ENCODE peak calls at places on chromosomes 13 and 19, in five cellular contexts. N, R, C, B and O are unnamed samples.

GRCh38 chr13:48110132-48110868 is 15.4 kb upstream of the MED4 start:
- DNase-seq in N (no peak), R (no peak), C (no peak), B (no peak), O (no peak)

GRCh38 chr13:48411281-48412099 is 1.4 kb downstream of the LPAR6 start:
- DNase-seq in N (peak; percentile 37), R (no peak), C (no peak), B (no peak), O (no peak)

GRCh38 chr13:107124129-107124718 is 556.3 kb upstream of the ARGLU1 start:
- DNase-seq in N (peak; percentile 18), R (peak; percentile 29), C (no peak), B (no peak), O (no peak)

GRCh38 chr13:40146063-40146462 is 490.6 kb downstream of the COG6 start:
- DNase-seq in N (no peak), R (peak; percentile 24), C (no peak), B (no peak), O (no peak)

GRCh38 chr19:49977846-49978245 is 16.9 kb upstream of the SIGLEC11 start:
- DNase-seq in N (no peak), R (no peak), C (no peak), B (no peak), O (no peak)

GRCh38 chr13:72437458-72437857 is 290.0 kb downstream of the MZT1 start:
- DNase-seq in N (peak; percentile 53), R (no peak), C (no peak), B (no peak), O (no peak)

GRCh38 chr13:113651511-113652403 is 6.2 kb downstream of the ATP4B start:
- DNase-seq in N (no peak), R (no peak), C (no peak), B (peak; percentile 70), O (no peak)

GRCh38 chr19:51503891-51504290 is 2.3 kb upstream of the SIGLEC12 start:
- DNase-seq in N (no peak), R (no peak), C (no peak), B (no peak), O (no peak)

GRCh38 chr19:49776371-49776764 is 9.6 kb downstream of the AP2A1 start:
- DNase-seq in N (no peak), R (no peak), C (no peak), B (no peak), O (no peak)

GRCh38 chr13:30002577-30002976 is 152.2 kb upstream of the UBL3 start:
- DNase-seq in N (peak; percentile 72), R (no peak), C (peak; percentile 17), B (no peak), O (no peak)

GRCh38 chr13:105936816-105937215 is 598.6 kb downstream of the EFNB2 start:
- DNase-seq in N (peak; percentile 69), R (no peak), C (no peak), B (no peak), O (no peak)

GRCh38 chr19:38441660-38442348 is 8.3 kb downstream of the RYR1 start:
- DNase-seq in N (no peak), R (peak; percentile 11), C (no peak), B (no peak), O (no peak)

GRCh38 chr13:106423530-106423929 is 111.9 kb downstream of the EFNB2 start:
- DNase-seq in N (no peak), R (no peak), C (no peak), B (no peak), O (no peak)

GRCh38 chr13:66546534-66547379 is 683.4 kb downstream of the PCDH9 start:
- DNase-seq in N (peak; percentile 41), R (no peak), C (no peak), B (no peak), O (no peak)

GRCh38 chr13:91357613-91358383 is 10.3 kb downstream of the MIR17HG start:
- DNase-seq in N (no peak), R (peak; percentile 72), C (no peak), B (no peak), O (no peak)

GRCh38 chr19:56642711-56643459 is at the start of gene SMIM17:
- DNase-seq in N (no peak), R (no peak), C (no peak), B (no peak), O (no peak)

GRCh38 chr13:109728061-109728460 is 58.3 kb downstream of the IRS2 start:
- DNase-seq in N (no peak), R (no peak), C (no peak), B (no peak), O (no peak)
- H3K4me3 ChIP-seq in N (no peak overlapping the region), R (no peak overlapping the region), C (no peak overlapping the region), B (no peak overlapping the region), O (no peak overlapping the region)

GRCh38 chr13:20192470-20193141 is at the start of gene GJB2:
- DNase-seq in N (no peak), R (no peak), C (peak; percentile 18), B (no peak), O (no peak)
- H3K27ac ChIP-seq in N (no peak within 1 kb of the TSS), R (no peak within 1 kb of the TSS), C (no peak within 1 kb of the TSS), B (no peak within 1 kb of the TSS), O (no peak within 1 kb of the TSS)

GRCh38 chr13:36346222-36347083 is at the start of gene SPART:
- DNase-seq in N (peak; percentile 92), R (peak; percentile 56), C (peak; percentile 79), B (peak; percentile 97), O (peak; percentile 90)

GRCh38 chr13:36344173-36344572 is 2.0 kb downstream of the SPART start:
- DNase-seq in N (peak; percentile 89), R (no peak), C (no peak), B (no peak), O (no peak)

GRCh38 chr13:36343766-36344165 is 2.4 kb downstream of the SPART start:
- DNase-seq in N (no peak), R (no peak), C (no peak), B (no peak), O (no peak)

GRCh38 chr13:36345438-36346221 is 564 bp downstream of the SPART start:
- DNase-seq in N (peak; percentile 95), R (no peak), C (peak; percentile 42), B (peak; percentile 85), O (peak; percentile 48)

DNA sequence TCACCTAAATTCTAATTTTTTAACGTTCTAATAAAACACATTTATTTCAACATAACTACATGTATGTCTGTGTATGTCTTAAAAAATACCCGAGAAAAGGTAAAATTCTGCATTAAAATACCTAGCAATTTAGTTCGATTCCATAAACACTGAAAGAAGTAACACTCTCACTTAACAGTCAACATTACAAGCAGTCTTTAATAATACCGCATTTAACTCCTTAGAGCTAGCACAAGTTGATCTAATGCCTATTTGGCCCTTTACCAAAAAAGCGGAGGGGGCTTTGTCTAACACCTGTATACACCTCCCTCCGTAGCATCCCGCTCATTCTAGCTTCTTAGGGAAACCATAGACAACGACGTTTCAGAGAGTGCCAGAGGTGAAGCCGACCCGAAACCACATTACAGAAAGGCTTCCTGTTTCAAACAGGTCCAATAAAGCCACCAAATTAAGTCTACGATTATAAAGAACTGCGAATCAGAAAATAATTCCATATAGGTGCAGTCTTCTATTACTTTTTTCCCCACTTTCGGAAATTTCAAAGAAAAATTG is 1.2 kb downstream of the SPART start:
- DNase-seq in N (no peak), R (no peak), C (no peak), B (no peak), O (peak; percentile 2)
- H3K4me3 ChIP-seq in N (no peak overlapping the region), R (no peak overlapping the region), C (peak overlapping the region; percentile 92), B (peak overlapping the region; percentile 75), O (peak overlapping the region; percentile 85)

GRCh38 chr19:29492761-29493160 is 33.0 kb upstream of the VSTM2B start:
- DNase-seq in N (no peak), R (no peak), C (no peak), B (no peak), O (no peak)
- H3K27ac ChIP-seq in N (no peak overlapping the region), R (no peak overlapping the region), C (no peak overlapping the region), B (no peak overlapping the region), O (no peak overlapping the region)